ENCODE peak calls at places on chromosomes 16 and 17, in six cellular contexts. O, F, U, L, W and T are unnamed samples.
A peak's percentile ranks its signal among the peaks of the same experiment; 100 is the strongest.

GRCh38 chr17:17909078-17909477 is 63.1 kb downstream of the TOM1L2 start:
- DNase-seq in O (no peak), F (no peak), U (no peak), L (no peak), W (no peak), T (no peak)

GRCh38 chr17:64388961-64389565 is 1.6 kb downstream of the PECAM1 start:
- DNase-seq in O (no peak), F (no peak), U (no peak), L (no peak), W (no peak), T (no peak)

GRCh38 chr16:55331648-55332185 is 7.7 kb downstream of the IRX6 start:
- DNase-seq in O (no peak), F (no peak), U (no peak), L (no peak), W (no peak), T (no peak)

GRCh38 chr16:72983728-72984350 is 64.1 kb downstream of the ZFHX3 start:
- DNase-seq in O (no peak), F (no peak), U (no peak), L (no peak), W (no peak), T (no peak)

GRCh38 chr16:81520560-81521135 is 76.0 kb downstream of the CMIP start:
- DNase-seq in O (no peak), F (no peak), U (no peak), L (no peak), W (no peak), T (no peak)

GRCh38 chr17:49496183-49496865 is 1.2 kb downstream of the NGFR start:
- DNase-seq in O (peak; percentile 79), F (peak; percentile 85), U (peak; percentile 72), L (peak; percentile 89), W (peak; percentile 76), T (peak; percentile 69)

GRCh38 chr17:51662204-51663056 is 402.1 kb downstream of the UTP18 start:
- DNase-seq in O (no peak), F (no peak), U (no peak), L (no peak), W (no peak), T (no peak)

GRCh38 chr17:42917236-42917603 is 16.6 kb downstream of the G6PC1 start:
- DNase-seq in O (no peak), F (no peak), U (no peak), L (no peak), W (no peak), T (no peak)

GRCh38 chr17:28347261-28347891 is 10.0 kb downstream of the POLDIP2 start:
- DNase-seq in O (no peak), F (no peak), U (peak; percentile 38), L (no peak), W (no peak), T (peak; percentile 97)

DNA sequence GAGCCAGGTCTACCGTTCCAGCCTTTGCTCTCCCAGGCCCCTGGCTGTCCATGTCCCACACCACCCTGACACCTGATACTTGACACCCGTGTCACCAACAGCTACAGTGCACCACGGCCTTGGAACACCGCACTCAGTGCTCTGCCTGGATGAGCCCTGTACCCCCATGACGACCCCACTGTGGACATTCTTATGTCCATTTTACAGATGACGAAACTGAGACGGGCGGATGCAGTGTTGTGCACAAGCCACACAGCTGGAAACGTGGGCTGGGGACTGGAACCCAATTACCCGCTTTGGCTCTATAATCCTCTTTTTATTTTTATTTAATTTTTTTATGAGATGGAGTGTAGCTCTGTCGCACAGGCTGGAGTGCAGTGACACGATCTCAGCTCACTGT is 83.6 kb upstream of the CBX4 start:
- DNase-seq in O (no peak), F (no peak), U (no peak), L (no peak), W (no peak), T (no peak)
- H3K4me3 ChIP-seq in O (no peak overlapping the region), F (no peak overlapping the region), U (no peak overlapping the region), L (no peak overlapping the region), W (no peak overlapping the region), T (no peak overlapping the region)

DNA sequence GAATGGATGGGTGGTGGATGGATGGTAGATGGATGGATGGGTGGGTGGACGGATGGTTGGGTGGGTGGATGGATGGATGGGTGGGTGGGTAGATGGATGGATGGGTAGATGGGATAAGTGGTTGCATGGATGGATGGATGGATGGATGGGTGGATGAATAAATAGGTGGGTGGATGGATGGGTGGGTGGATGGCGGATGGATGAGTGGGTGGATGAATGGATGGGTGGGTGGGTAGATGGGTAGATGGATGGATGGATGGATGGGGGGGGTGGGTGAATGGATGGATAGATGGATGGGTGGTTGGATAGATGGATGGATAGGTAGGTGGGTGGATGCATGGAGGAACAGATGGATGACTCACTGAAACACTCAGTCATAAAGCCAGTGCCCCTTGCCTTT is 51.0 kb upstream of the FASN start:
- DNase-seq in O (no peak), F (no peak), U (no peak), L (no peak), W (no peak), T (no peak)
- H3K9me3 ChIP-seq in O (no peaks in the 10 kb centered on the region), F (no peaks in the 10 kb centered on the region), U (no peaks in the 10 kb centered on the region), L (no peaks in the 10 kb centered on the region), W (no peaks in the 10 kb centered on the region), T (no peaks in the 10 kb centered on the region)

GRCh38 chr17:45905812-45906211 is 11.5 kb downstream of the MAPT start:
- DNase-seq in O (no peak), F (no peak), U (no peak), L (no peak), W (no peak), T (no peak)

GRCh38 chr17:45906927-45907622 is 12.7 kb downstream of the MAPT start:
- DNase-seq in O (no peak), F (no peak), U (no peak), L (no peak), W (no peak), T (no peak)

GRCh38 chr17:45907720-45908395 is 13.5 kb downstream of the MAPT start:
- DNase-seq in O (no peak), F (no peak), U (no peak), L (no peak), W (no peak), T (no peak)

GRCh38 chr17:45904886-45905285 is 10.5 kb downstream of the MAPT start:
- DNase-seq in O (no peak), F (no peak), U (no peak), L (no peak), W (no peak), T (no peak)

GRCh38 chr17:45906237-45906636 is 11.9 kb downstream of the MAPT start:
- DNase-seq in O (no peak), F (no peak), U (no peak), L (no peak), W (no peak), T (no peak)
- H3K27me3 ChIP-seq in O (no peaks in the 10 kb centered on the region), F (no peaks in the 10 kb centered on the region), U (no peaks in the 10 kb centered on the region), L (peaks cover 24% of the 10 kb centered on the region), W (no peaks in the 10 kb centered on the region), T (peaks cover 27% of the 10 kb centered on the region)

DNA sequence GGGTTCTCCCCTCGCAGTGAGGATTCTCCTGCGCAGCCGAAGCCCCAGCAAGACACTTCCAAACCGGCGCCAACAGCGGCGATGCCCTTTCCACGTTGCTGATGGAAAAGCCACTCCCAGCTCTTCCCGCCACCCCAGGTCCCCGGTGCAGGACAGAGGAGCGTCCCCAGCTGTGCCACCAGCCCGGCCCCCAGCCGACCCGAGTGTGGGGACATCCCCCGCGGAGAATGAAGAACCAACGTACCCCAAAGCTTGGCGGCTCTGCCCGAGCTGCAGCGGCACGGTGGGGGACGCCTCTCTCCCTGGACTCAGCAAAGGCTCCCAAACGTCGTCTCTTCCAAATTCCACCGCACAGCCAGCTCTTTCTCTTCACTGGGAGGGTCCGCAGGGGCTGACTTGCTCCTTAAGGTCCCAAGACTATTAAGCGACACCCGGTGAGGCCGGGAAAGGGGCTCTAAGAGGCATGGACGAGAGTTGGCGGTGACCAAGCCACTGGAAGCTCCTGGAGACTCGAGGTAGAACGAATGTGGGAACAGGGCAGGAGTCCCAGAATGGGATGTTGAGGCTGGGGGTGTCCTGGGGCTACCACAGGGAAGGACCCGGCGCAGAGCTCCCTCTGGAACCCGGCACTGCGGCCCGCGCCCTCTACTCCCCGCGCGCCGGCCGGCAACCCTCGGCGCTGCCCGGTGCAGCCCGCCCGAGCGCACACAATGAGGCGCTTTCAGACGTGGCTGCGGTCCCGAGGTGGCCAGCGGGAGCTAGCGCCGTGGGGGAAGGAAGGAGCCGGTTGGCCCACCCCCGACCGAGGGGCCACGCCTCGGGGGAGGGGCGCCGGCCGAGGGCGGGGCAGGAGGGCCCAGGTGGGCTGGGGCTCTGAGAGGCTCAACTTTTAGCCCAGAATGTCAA is at the start of gene CHST6:
- DNase-seq in O (no peak), F (peak; percentile 55), U (no peak), L (no peak), W (peak; percentile 43), T (no peak)
- H3K4me3 ChIP-seq in O (peak within 1 kb of the TSS; percentile 20), F (peak within 1 kb of the TSS; percentile 55), U (peak within 1 kb of the TSS; percentile 22), L (peak within 1 kb of the TSS; percentile 38), W (peak within 1 kb of the TSS; percentile 22), T (no peak within 1 kb of the TSS)

DNA sequence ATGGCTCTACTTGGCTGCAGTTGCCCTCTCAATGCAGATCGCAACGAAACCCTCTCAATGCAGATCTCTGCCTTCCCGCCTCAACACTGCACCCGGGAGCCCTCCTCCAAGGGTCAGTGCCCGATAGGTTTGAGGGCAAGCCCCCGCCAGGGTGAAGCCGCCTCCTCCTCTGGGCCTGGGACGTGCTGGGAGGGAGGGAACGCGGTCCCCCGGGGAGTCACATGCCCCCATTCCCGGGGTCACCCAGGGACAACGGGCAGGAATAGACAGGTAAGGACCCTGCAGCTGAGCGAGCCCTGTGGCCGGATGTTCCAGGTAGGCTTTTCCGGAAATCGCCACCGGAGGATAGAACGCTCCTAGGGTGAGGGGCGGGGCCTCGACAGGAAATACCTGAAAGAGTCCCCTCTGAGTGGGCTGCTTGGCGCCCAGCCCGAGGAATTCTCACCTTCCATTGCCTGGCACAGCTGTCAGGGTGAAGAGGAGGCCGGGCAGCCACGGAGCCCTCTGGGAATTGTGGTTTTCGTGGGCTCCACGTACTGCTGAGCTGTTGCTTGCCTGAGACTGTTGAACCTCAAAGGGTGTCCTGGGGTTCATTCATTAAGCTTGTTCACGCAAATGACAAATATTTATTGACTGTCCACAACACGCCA is 12.8 kb downstream of the ZNF174 start:
- DNase-seq in O (no peak), F (no peak), U (no peak), L (no peak), W (no peak), T (no peak)
- H3K9me3 ChIP-seq in O (no peaks in the 10 kb centered on the region), F (peaks cover 56% of the 10 kb centered on the region), U (peaks cover 39% of the 10 kb centered on the region), L (no peaks in the 10 kb centered on the region), W (peaks cover 5% of the 10 kb centered on the region), T (peaks cover 53% of the 10 kb centered on the region)